ENCODE peak calls at places on chromosomes 7 and 10, in four cellular contexts. T, A, F and O are unnamed samples.

GRCh38 chr10:21424511-21424910 is 101.0 kb downstream of the SKIDA1 start:
- DNase-seq in A (no peak), T (no peak), F (no peak), O (no peak)

GRCh38 chr7:35624299-35625186 is 70.4 kb downstream of the HERPUD2 start:
- DNase-seq in F (peak), A (no peak), T (peak), O (peak)

GRCh38 chr10:59550061-59550460 is 159.6 kb downstream of the SLC16A9 start:
- DNase-seq in F (no peak), T (no peak), A (no peak), O (no peak)

GRCh38 chr7:50449501-50449880 is 659 bp downstream of the FIGNL1 start:
- DNase-seq in A (no peak), F (no peak), T (no peak), O (no peak)

GRCh38 chr10:8830876-8831275 is 776.4 kb downstream of the GATA3 start:
- DNase-seq in F (no peak), T (no peak), A (no peak), O (no peak)

GRCh38 chr10:30763933-30764332 is 134.4 kb upstream of the LYZL2 start:
- DNase-seq in A (no peak), T (no peak), F (no peak), O (no peak)

GRCh38 chr7:6443372-6443941 is 4.3 kb downstream of the DAGLB start:
- DNase-seq in F (peak), A (no peak), T (no peak), O (no peak)

GRCh38 chr7:28332031-28332430 is 80.3 kb upstream of the CREB5 start:
- DNase-seq in T (no peak), F (no peak), A (no peak), O (no peak)

GRCh38 chr10:112115781-112116385 is 67.7 kb downstream of the GPAM start:
- DNase-seq in T (peak), F (peak), A (no peak), O (peak)

GRCh38 chr7:46391215-46391614 is 470.1 kb upstream of the IGFBP3 start:
- DNase-seq in F (no peak), T (no peak), A (no peak), O (no peak)

DNA sequence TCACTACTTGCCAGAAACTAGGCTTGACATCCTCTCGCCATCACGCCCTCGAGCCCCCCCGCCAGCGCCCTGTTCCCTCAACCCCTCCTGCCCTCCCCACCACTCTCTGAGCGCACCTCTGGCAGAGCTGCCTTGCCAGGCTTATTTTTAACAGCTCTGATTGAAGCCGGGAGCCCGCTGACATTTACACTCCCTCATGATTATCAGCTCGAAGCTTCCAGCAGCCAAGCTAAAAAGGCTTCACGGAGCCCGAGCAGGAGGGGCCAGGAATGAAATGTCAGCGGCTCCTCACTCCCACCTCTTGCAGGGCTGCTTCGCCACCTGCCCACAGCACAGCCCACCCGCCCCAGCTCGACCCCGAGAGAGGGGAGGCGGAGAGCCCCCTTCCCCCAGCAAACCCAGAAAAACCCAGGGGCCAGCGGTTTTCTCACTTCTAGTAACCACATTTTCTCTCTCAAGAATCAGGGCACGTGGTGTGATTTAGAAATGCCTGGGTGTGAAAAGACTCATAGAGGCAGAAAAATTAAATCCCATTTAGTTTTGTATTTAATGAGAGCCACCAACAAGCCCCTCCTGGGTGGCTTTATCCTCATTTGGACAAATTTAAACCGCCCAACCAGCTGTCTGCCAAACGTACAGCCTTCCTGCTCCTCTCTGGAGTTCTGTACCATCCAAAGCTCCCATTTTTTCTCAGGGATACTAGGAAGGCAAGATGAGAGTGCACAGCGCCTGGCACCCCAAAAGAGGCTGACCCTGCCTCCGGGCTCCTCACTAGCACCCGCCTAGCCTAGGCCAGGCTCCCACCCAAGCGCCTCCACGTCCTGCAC is 89.2 kb downstream of the SLIT1 start:
- DNase-seq in A (no peak), F (no peak), T (no peak), O (no peak)
- TF ChIP-seq ETV6 in A (no peak), F (no peak), T (no peak), O (no peak)

GRCh38 chr7:158778476-158778875 is 50.8 kb downstream of the ESYT2 start:
- DNase-seq in F (no peak), T (no peak), A (no peak), O (no peak)

GRCh38 chr7:158781976-158782637 is 47.2 kb downstream of the ESYT2 start:
- DNase-seq in T (no peak), F (no peak), A (no peak), O (no peak)

GRCh38 chr7:158781217-158781975 is 47.9 kb downstream of the ESYT2 start:
- DNase-seq in T (no peak), A (no peak), F (no peak), O (no peak)

GRCh38 chr7:158777793-158778192 is 51.5 kb downstream of the ESYT2 start:
- DNase-seq in A (no peak), F (no peak), T (no peak), O (no peak)

DNA sequence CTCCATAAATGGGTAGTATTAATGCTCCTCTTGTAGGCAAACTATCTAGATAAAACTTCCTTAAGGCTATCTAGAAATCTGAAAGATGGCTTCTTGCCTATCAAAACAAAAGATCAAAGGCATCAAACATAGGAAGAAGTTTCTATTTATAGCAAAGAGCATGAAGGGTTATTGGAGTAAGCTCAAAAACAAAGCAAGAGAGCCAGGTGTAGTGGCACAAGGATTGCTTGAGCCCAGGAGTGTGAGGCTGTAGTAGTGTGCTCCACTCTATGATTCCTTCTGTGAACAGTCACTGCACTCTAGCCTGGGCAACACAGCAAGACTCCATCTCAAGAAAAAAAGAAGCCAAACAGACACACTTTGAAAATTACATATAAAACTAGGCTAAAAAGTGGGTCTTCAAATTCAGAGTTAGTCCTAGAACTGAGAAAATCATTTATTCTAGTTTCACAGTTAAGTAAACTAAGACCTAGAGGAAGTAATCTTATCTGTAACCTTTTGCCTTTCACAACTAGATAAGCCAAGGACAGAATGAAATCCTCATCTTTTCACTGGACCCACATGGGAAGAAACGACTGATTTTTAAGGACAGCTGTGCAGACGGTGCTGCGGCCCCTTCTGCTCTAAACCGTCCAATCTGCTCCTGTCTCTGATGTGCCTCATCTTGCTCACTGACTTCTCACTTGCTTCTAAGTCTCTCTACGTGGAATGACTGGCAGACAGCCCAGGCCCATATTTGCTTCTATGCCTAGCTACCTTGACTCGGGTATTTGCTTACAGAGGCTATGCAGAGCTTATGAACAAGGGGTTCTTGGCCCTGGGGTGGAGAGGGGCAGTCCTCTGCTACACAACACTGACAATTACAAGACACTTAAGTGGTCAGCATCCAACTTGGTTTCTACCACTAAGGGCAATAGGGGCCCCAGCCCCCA is 50.0 kb downstream of the ESYT2 start:
- DNase-seq in F (no peak), A (no peak), T (no peak), O (no peak)
- TF ChIP-seq CBFB in F (no peak), A (no peak), T (no peak), O (no peak)

DNA sequence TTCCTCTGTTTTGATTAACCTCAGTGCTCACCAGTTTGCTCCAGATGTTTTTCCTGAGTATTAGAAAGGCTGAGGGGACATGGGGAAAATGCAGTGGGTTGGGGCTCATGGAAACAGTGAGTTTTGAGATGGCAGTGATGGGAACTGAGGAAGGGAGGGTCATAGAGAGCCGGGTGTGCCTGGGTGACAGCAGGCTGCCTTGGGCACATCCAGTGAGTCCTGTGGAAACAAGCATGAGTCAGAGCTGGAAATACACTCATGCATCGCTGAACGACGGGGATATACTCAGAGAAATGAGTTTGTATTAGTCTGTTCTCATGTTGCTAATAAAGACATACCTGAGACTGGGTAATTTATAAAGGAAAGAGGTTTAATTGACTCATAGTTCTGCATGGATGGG is 202.2 kb downstream of the TMEM178B start:
- DNase-seq in F (no peak), A (no peak), T (no peak), O (no peak)
- TF ChIP-seq USF2 in F (no peak), A (no peak), T (no peak), O (no peak)

GRCh38 chr7:74083117-74083876 is at the start of gene LIMK1:
- DNase-seq in T (peak), A (no peak), F (peak), O (peak)
- TF ChIP-seq ETV6 in T (no peak), A (no peak), F (no peak), O (no peak)

GRCh38 chr7:114293289-114294012 is 121.2 kb upstream of the FOXP2 start:
- DNase-seq in A (no peak), F (no peak), T (no peak), O (no peak)
- TF ChIP-seq CBFB in A (no peak), F (no peak), T (no peak), O (no peak)